ENCODE peak calls at places on chromosomes 4 and X, in ten cellular contexts. R, M, J, U, A, K, O, E, T and V are unnamed samples.
A peak's percentile ranks its signal among the peaks of the same experiment; 100 is the strongest.

GRCh38 chr4:8079031-8079885 is 79.4 kb downstream of the ABLIM2 start:
- DNase-seq in R (peak; percentile 28), M (no peak), J (no peak), U (peak; percentile 48), A (peak; percentile 18), K (no peak), O (no peak), E (no peak), T (no peak), V (no peak)

GRCh38 chr4:39319678-39320077 is 46.5 kb downstream of the RFC1 start:
- DNase-seq in R (no peak), M (no peak), J (peak; percentile 91), U (no peak), A (no peak), K (no peak), O (no peak), E (peak; percentile 17), T (no peak), V (no peak)

GRCh38 chr4:186725422-186726149 is 1.9 kb upstream of the FAT1 start:
- DNase-seq in R (peak; percentile 53), M (peak; percentile 70), J (peak; percentile 83), U (peak; percentile 65), A (no peak), K (no peak), O (peak; percentile 72), E (peak; percentile 83), T (peak; percentile 85), V (peak; percentile 81)

GRCh38 chr4:21709031-21709430 is 239.5 kb downstream of the KCNIP4 start:
- DNase-seq in R (no peak), M (no peak), J (no peak), U (no peak), A (no peak), K (no peak), O (no peak), E (no peak), T (no peak), V (no peak)

GRCh38 chr4:57943672-57944071 is 833.5 kb upstream of the IGFBP7 start:
- DNase-seq in R (no peak), M (no peak), J (no peak), U (no peak), A (no peak), K (no peak), O (no peak), E (no peak), T (no peak), V (no peak)

GRCh38 chr4:87835192-87835591 is 2.4 kb downstream of the MEPE start:
- DNase-seq in R (no peak), M (no peak), J (peak; percentile 4), U (no peak), A (no peak), K (no peak), O (no peak), E (no peak), T (no peak), V (no peak)

GRCh38 chr4:39362827-39363226 is 3.3 kb downstream of the RFC1 start:
- DNase-seq in R (no peak), M (no peak), J (no peak), U (no peak), A (no peak), K (no peak), O (no peak), E (no peak), T (no peak), V (no peak)

GRCh38 chr4:143514432-143514831 is 930 bp downstream of the SMARCA5 start:
- DNase-seq in R (peak; percentile 19), M (peak; percentile 25), J (peak; percentile 57), U (no peak), A (peak; percentile 46), K (peak; percentile 2), O (peak; percentile 51), E (peak; percentile 31), T (peak; percentile 62), V (peak; percentile 16)

GRCh38 chrX:153931748-153932147 is 3.1 kb downstream of the NAA10 start:
- DNase-seq in R (no peak), M (no peak), J (no peak), U (no peak), A (no peak), K (no peak), O (no peak), E (no peak), T (no peak), V (no peak)

GRCh38 chr4:61511716-61512488 is 311.8 kb downstream of the ADGRL3 start:
- DNase-seq in R (no peak), M (no peak), J (peak; percentile 83), U (no peak), A (no peak), K (no peak), O (no peak), E (peak; percentile 8), T (no peak), V (no peak)

GRCh38 chr4:8703857-8704495 is 111.4 kb downstream of the CPZ start:
- DNase-seq in R (no peak), M (peak; percentile 2), J (no peak), U (no peak), A (peak; percentile 28), K (no peak), O (no peak), E (no peak), T (no peak), V (no peak)

GRCh38 chrX:83916525-83916924 is 55.6 kb downstream of the CYLC1 start:
- DNase-seq in R (no peak), M (no peak), J (peak; percentile 58), U (no peak), A (no peak), K (no peak), O (no peak), E (no peak), T (no peak), V (no peak)

GRCh38 chr4:41394362-41394960 is 137.7 kb downstream of the UCHL1 start:
- DNase-seq in R (no peak), M (no peak), J (no peak), U (no peak), A (no peak), K (no peak), O (no peak), E (no peak), T (no peak), V (no peak)

GRCh38 chr4:68498413-68499007 is 51.2 kb downstream of the TMPRSS11E start:
- DNase-seq in R (peak; percentile 11), M (no peak), J (peak; percentile 81), U (no peak), A (no peak), K (no peak), O (peak; percentile 68), E (peak; percentile 75), T (no peak), V (peak; percentile 9)

GRCh38 chr4:180799798-180800197 is 1443.4 kb upstream of the TENM3 start:
- DNase-seq in R (no peak), M (no peak), J (no peak), U (no peak), A (no peak), K (no peak), O (no peak), E (no peak), T (no peak), V (no peak)

GRCh38 chr4:7812921-7813320 is 126.7 kb downstream of the AFAP1 start:
- DNase-seq in R (no peak), M (no peak), J (no peak), U (no peak), A (no peak), K (no peak), O (no peak), E (no peak), T (no peak), V (no peak)

GRCh38 chr4:42397256-42397634 is at the start of gene SHISA3:
- DNase-seq in R (no peak), M (no peak), J (no peak), U (no peak), A (no peak), K (peak; percentile 8), O (no peak), E (no peak), T (peak; percentile 60), V (no peak)

GRCh38 chr4:159060161-159060560 is 42.7 kb upstream of the RAPGEF2 start:
- DNase-seq in R (no peak), M (no peak), J (no peak), U (no peak), A (no peak), K (no peak), O (no peak), E (no peak), T (peak; percentile 58), V (no peak)

GRCh38 chrX:30582664-30583063 is 5.1 kb upstream of the TASL start:
- DNase-seq in R (no peak), M (no peak), J (no peak), U (no peak), A (no peak), K (no peak), O (no peak), E (no peak), T (no peak), V (no peak)

GRCh38 chr4:68267433-68267944 is 22.0 kb upstream of the TMPRSS11B start:
- DNase-seq in R (no peak), M (no peak), J (peak; percentile 3), U (no peak), A (no peak), K (no peak), O (no peak), E (no peak), T (no peak), V (no peak)

GRCh38 chrX:45584717-45585116 is 384.0 kb upstream of the DIPK2B start:
- DNase-seq in R (no peak), M (no peak), J (no peak), U (no peak), A (no peak), K (no peak), O (no peak), E (no peak), T (no peak), V (no peak)

GRCh38 chr4:150145950-150146340 is 67.7 kb downstream of the DCLK2 start:
- DNase-seq in R (no peak), M (no peak), J (no peak), U (no peak), A (no peak), K (no peak), O (no peak), E (no peak), T (no peak), V (no peak)

GRCh38 chr4:684611-685010 is 4.3 kb downstream of the SLC49A3 start:
- DNase-seq in R (no peak), M (no peak), J (no peak), U (no peak), A (no peak), K (no peak), O (no peak), E (no peak), T (peak; percentile 38), V (no peak)

GRCh38 chr4:156958276-156959074 is 13.1 kb downstream of the PDGFC start:
- DNase-seq in R (no peak), M (no peak), J (no peak), U (no peak), A (no peak), K (no peak), O (no peak), E (no peak), T (no peak), V (no peak)